ENCODE peak calls at places on chromosome 5, in ten cellular contexts. V, Z, J, H, T, D, R, P, K and A are unnamed samples.

GRCh38 chr5:95962785-95963184 is 1.1 kb upstream of the ELL2 start:
- DNase-seq in H (no peak), V (no peak), P (no peak), R (no peak), K (peak), T (peak), D (peak), Z (no peak), J (no peak), A (no peak)

GRCh38 chr5:109865636-109866035 is 175.9 kb downstream of the MAN2A1 start:
- DNase-seq in H (no peak), J (no peak), V (no peak), T (peak), Z (no peak), P (no peak), K (peak), R (no peak), D (no peak), A (no peak)

GRCh38 chr5:64690417-64691151 is at the start of gene SHISAL2B:
- DNase-seq in J (peak), P (no peak), K (no peak), H (peak), T (peak), D (peak), Z (no peak), V (no peak), R (peak), A (peak)

GRCh38 chr5:102755691-102756371 is 726 bp downstream of the PAM start:
- DNase-seq in D (peak), J (peak), V (peak), R (peak), H (peak), Z (peak), K (peak), T (peak), P (peak), A (peak)

GRCh38 chr5:61600141-61600480 is 268.1 kb downstream of the ZSWIM6 start:
- DNase-seq in H (no peak), T (no peak), V (no peak), K (no peak), P (no peak), J (no peak), R (no peak), D (no peak), Z (no peak), A (no peak)

GRCh38 chr5:170747851-170748250 is 35.7 kb upstream of the GABRP start:
- DNase-seq in J (peak), Z (no peak), K (peak), D (peak), T (peak), P (no peak), H (no peak), V (no peak), R (peak), A (peak)

GRCh38 chr5:68460147-68460760 is 244.7 kb downstream of the PIK3R1 start:
- DNase-seq in H (peak), T (peak), K (peak), D (no peak), R (peak), Z (no peak), P (peak), V (peak), J (peak), A (no peak)

GRCh38 chr5:127595484-127596368 is 53.2 kb upstream of the CTXN3 start:
- DNase-seq in V (no peak), J (no peak), T (no peak), Z (no peak), H (no peak), K (no peak), P (no peak), D (no peak), R (no peak), A (no peak)

GRCh38 chr5:67267522-67268232 is 71.1 kb upstream of the CD180 start:
- DNase-seq in J (no peak), P (peak), V (peak), R (peak), K (no peak), Z (no peak), D (no peak), H (no peak), T (no peak), A (no peak)

GRCh38 chr5:127313847-127314473 is 23.4 kb downstream of the MEGF10 start:
- DNase-seq in K (peak), V (peak), R (peak), T (peak), D (peak), P (peak), J (peak), H (peak), Z (no peak), A (peak)

GRCh38 chr5:151667083-151667482 is 19.6 kb downstream of the SPARC start:
- DNase-seq in R (no peak), T (no peak), D (no peak), V (no peak), H (no peak), P (no peak), Z (no peak), K (no peak), J (no peak), A (no peak)

GRCh38 chr5:97501286-97501964 is 318.4 kb upstream of the RIOK2 start:
- DNase-seq in Z (no peak), V (no peak), J (no peak), R (no peak), P (no peak), D (no peak), H (no peak), T (no peak), K (no peak), A (no peak)

GRCh38 chr5:103646698-103647614 is 84.4 kb upstream of the NUDT12 start:
- DNase-seq in H (no peak), V (no peak), D (peak), P (no peak), Z (no peak), K (no peak), R (no peak), T (no peak), J (no peak), A (no peak)

GRCh38 chr5:168342151-168342825 is 50.8 kb downstream of the WWC1 start:
- DNase-seq in Z (no peak), V (no peak), J (no peak), R (no peak), P (no peak), D (no peak), T (no peak), K (no peak), H (no peak), A (no peak)

GRCh38 chr5:168340487-168340886 is 49.0 kb downstream of the WWC1 start:
- DNase-seq in H (no peak), R (no peak), D (no peak), Z (no peak), T (no peak), V (no peak), P (no peak), J (no peak), K (no peak), A (no peak)

GRCh38 chr5:168341178-168341577 is 49.7 kb downstream of the WWC1 start:
- DNase-seq in K (no peak), R (no peak), J (no peak), P (no peak), H (no peak), T (no peak), D (no peak), Z (no peak), V (no peak), A (no peak)

GRCh38 chr5:168337361-168337760 is 45.9 kb downstream of the WWC1 start:
- DNase-seq in T (no peak), D (no peak), V (no peak), P (no peak), K (peak), Z (no peak), J (no peak), R (no peak), H (no peak), A (no peak)

GRCh38 chr5:168339151-168340140 is 48.0 kb downstream of the WWC1 start:
- DNase-seq in H (no peak), J (no peak), D (peak), V (no peak), R (no peak), T (no peak), Z (no peak), P (no peak), K (no peak), A (no peak)
- TF ChIP-seq CTCF in H (no peak), J (no peak), D (peak), V (no peak), R (no peak), T (peak), Z (no peak), P (no peak), K (no peak), A (no peak)

DNA sequence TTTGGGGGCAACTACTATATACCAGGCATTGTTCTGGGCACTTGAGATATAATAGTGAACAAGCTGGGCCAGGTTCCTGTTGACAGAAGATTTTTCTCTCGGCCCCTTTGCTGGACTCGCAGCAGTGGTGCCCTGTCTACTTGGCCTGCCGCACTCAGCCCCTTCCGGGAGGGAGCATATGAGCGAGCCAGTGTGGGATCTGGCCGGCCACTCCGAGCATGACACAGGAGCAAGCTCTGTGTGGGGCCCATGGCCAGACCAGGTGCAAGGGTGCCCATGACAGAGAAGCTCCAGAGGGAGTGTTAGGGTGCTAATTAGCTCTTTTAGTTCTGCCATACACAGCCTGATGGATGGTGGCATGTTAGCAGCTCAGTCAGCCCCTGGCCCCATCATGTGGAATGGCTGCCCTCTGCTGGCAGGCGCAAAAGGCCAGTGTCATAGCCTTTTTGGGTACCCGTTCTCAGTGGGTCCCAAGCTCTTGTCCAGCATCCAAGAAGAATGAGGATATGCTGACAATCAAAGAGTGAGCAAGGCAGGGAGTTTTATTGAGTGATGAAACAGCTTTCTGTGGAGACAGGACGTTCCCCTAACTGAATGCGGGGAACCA is 9.3 kb upstream of the KIF4B start:
- DNase-seq in D (peak), T (peak), V (no peak), H (peak), P (no peak), Z (no peak), J (no peak), R (peak), K (peak), A (peak)
- TF ChIP-seq CTCF in D (peak), T (peak), V (peak), H (peak), P (peak), Z (no peak), J (peak), R (peak), K (peak), A (no peak)

GRCh38 chr5:147046894-147047293 is 168.3 kb upstream of the PPP2R2B start:
- DNase-seq in D (no peak), H (no peak), T (no peak), R (no peak), P (no peak), J (no peak), Z (no peak), V (no peak), K (no peak), A (no peak)

GRCh38 chr5:147055304-147055826 is 176.8 kb upstream of the PPP2R2B start:
- DNase-seq in K (no peak), V (no peak), R (no peak), J (no peak), H (no peak), D (no peak), P (no peak), T (no peak), Z (no peak), A (no peak)

GRCh38 chr5:147051193-147051592 is 172.6 kb upstream of the PPP2R2B start:
- DNase-seq in D (no peak), T (peak), Z (no peak), P (no peak), H (no peak), V (no peak), R (no peak), K (no peak), J (no peak), A (no peak)

GRCh38 chr5:147046226-147046625 is 167.7 kb upstream of the PPP2R2B start:
- DNase-seq in T (no peak), P (no peak), D (no peak), R (no peak), K (no peak), Z (no peak), V (no peak), H (no peak), J (no peak), A (no peak)

GRCh38 chr5:147050172-147050571 is 171.6 kb upstream of the PPP2R2B start:
- DNase-seq in V (no peak), T (no peak), D (no peak), H (no peak), K (no peak), Z (no peak), R (no peak), P (no peak), J (no peak), A (no peak)
- TF ChIP-seq CTCF in V (no peak), T (no peak), D (no peak), H (no peak), K (no peak), Z (no peak), R (no peak), P (no peak), J (no peak), A (no peak)

GRCh38 chr5:16066810-16067209 is 112.8 kb downstream of the MARCHF11 start:
- DNase-seq in R (no peak), Z (no peak), J (no peak), D (no peak), T (no peak), K (no peak), P (no peak), V (no peak), H (no peak), A (no peak)

GRCh38 chr5:16066320-16066719 is 113.3 kb downstream of the MARCHF11 start:
- DNase-seq in V (no peak), Z (no peak), T (no peak), R (no peak), J (no peak), K (no peak), H (no peak), D (no peak), P (no peak), A (no peak)

GRCh38 chr5:16065810-16066209 is 113.8 kb downstream of the MARCHF11 start:
- DNase-seq in R (no peak), P (no peak), Z (no peak), V (no peak), K (no peak), H (no peak), T (no peak), J (no peak), D (no peak), A (no peak)

GRCh38 chr5:16067415-16067814 is 112.2 kb downstream of the MARCHF11 start:
- DNase-seq in H (no peak), Z (no peak), P (no peak), J (no peak), R (no peak), V (no peak), K (no peak), D (no peak), T (no peak), A (no peak)

DNA sequence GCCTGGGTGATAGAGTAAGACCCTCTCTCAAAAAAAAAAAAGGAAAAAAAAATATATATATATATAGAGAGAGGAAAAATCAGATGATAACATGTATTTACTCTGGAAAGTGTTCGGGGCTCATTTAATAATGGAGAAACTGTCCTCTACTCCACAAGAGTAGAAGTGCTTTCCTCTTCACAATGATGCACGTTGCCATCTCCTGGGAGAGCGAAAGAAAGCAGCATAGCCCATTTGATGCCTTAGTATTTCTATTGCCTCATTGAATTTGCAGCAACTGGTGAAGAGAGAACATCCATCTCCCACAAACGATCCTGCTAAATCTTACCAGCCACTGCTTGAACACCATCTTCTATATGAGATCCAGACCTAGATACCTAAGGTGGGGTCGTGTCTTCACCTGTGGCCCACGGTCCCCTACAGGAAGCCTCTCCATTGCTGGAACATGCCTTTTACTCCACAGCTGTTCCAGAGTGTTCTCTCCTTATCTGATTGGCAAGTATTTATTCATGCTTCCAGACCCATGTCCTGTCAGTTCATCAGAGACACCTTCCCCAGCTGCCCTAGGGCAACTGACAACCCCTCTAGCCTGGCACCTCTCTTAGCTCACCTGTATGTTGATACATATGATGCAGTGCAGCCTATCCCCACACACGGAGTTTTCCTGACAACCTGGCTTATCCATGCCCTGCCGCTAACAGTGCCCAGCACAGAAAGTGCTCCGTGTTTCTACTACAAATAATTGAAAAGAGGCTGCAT is 115.3 kb downstream of the MARCHF11 start:
- DNase-seq in R (no peak), T (no peak), H (no peak), P (no peak), Z (no peak), V (no peak), D (no peak), K (no peak), J (no peak), A (no peak)
- TF ChIP-seq CTCF in R (no peak), T (no peak), H (no peak), P (no peak), Z (no peak), V (no peak), D (peak), K (no peak), J (no peak), A (no peak)

DNA sequence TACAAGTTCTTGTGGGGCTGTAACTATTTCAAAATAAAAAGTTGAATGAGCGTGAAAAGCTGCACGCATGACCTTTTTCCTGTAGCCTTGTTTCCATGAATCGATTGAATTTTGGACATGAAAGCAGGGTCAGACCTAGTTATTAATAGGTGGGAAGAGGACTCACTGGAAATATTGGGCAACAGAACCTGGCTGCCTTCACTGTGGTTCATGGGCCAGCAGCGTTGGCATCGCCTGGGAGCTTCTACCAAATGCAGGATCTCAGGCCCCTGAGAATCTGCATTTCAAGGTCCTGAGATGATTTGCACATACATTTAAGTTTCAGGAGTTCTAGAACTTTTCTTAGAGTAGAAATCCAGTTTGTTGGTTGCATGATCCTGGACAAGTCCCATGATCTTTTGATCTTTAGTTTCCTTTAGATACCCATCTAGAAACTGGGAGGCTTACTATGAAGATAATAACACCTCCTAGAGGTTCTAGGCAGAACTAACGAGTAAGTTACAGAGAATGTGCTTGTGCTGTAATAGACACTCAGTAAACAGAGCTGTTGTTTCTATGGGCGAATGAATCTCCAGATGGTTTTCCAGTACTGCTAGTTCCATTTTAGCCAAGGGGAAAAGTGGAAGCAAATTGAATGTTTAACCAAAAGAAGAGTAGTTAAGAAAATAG is 12.4 kb downstream of the ANKRD33B start:
- DNase-seq in P (no peak), Z (no peak), R (no peak), V (no peak), D (no peak), H (no peak), K (no peak), J (no peak), T (no peak), A (no peak)
- TF ChIP-seq CTCF in P (no peak), Z (no peak), R (no peak), V (no peak), D (peak), H (no peak), K (no peak), J (no peak), T (peak), A (no peak)

GRCh38 chr5:142981475-142981874 is 211.3 kb downstream of the ARHGAP26 start:
- DNase-seq in H (no peak), D (no peak), T (no peak), P (no peak), V (no peak), J (no peak), K (no peak), Z (no peak), R (no peak), A (no peak)

GRCh38 chr5:142984525-142984924 is 214.3 kb downstream of the ARHGAP26 start:
- DNase-seq in V (no peak), H (no peak), K (no peak), T (no peak), Z (no peak), P (no peak), J (no peak), R (no peak), D (no peak), A (no peak)

GRCh38 chr5:142984016-142984415 is 213.8 kb downstream of the ARHGAP26 start:
- DNase-seq in J (no peak), R (no peak), H (peak), T (no peak), Z (no peak), P (no peak), K (no peak), D (no peak), V (no peak), A (no peak)

GRCh38 chr5:142981886-142982820 is 212.0 kb downstream of the ARHGAP26 start:
- DNase-seq in D (no peak), Z (no peak), T (peak), K (peak), P (peak), H (no peak), R (no peak), V (peak), J (no peak), A (no peak)

GRCh38 chr5:142982821-142983200 is 212.6 kb downstream of the ARHGAP26 start:
- DNase-seq in T (no peak), J (no peak), H (no peak), D (peak), K (no peak), Z (no peak), R (no peak), V (no peak), P (no peak), A (no peak)
- TF ChIP-seq CTCF in T (peak), J (no peak), H (no peak), D (peak), K (peak), Z (no peak), R (no peak), V (no peak), P (no peak), A (no peak)